ENCODE peak calls at places on chromosomes 12 and 14, in six cellular contexts. H is HepG2, T is H1, X is K562, Y is GM12878, M is GM12891. V is an unnamed sample.

GRCh38 chr14:58560208-58560607 is 77.6 kb upstream of the DACT1 start:
- DNase-seq in H (no peak), T (no peak), X (no peak), Y (no peak), M (no peak), V (no peak)

GRCh38 chr14:99155173-99155777 is 116.7 kb downstream of the BCL11B start:
- DNase-seq in H (no peak), T (no peak), X (no peak), Y (no peak), M (no peak), V (no peak)

GRCh38 chr12:54629925-54630324 is 4.8 kb downstream of the LACRT start:
- DNase-seq in H (no peak), T (no peak), X (no peak), Y (no peak), M (no peak), V (no peak)

GRCh38 chr12:32302218-32302826 is 97.0 kb upstream of the FGD4 start:
- DNase-seq in H (peak), T (no peak), X (peak), Y (peak), M (peak), V (peak)

GRCh38 chr12:57897296-57897974 is 43.9 kb upstream of the ATP23 start:
- DNase-seq in H (no peak), T (no peak), X (no peak), Y (no peak), M (no peak), V (no peak)

GRCh38 chr14:50957296-50957695 is 13.0 kb upstream of the PYGL start:
- DNase-seq in H (no peak), T (no peak), X (no peak), Y (no peak), M (no peak), V (no peak)

GRCh38 chr12:99498756-99499155 is 148.8 kb upstream of the GARIN6 start:
- DNase-seq in H (no peak), T (peak), X (no peak), Y (no peak), M (no peak), V (no peak)

GRCh38 chr12:53328043-53328435 is 6.6 kb upstream of the AAAS start:
- DNase-seq in H (peak), T (no peak), X (peak), Y (no peak), M (no peak), V (no peak)

GRCh38 chr14:91996951-91997371 is 42.9 kb downstream of the TRIP11 start:
- DNase-seq in H (peak), T (no peak), X (peak), Y (no peak), M (no peak), V (no peak)

GRCh38 chr12:45878630-45879255 is 111.6 kb downstream of the SCAF11 start:
- DNase-seq in H (no peak), T (no peak), X (peak), Y (no peak), M (no peak), V (no peak)

GRCh38 chr12:117836999-117837736 is 131.6 kb downstream of the KSR2 start:
- DNase-seq in H (peak), T (peak), X (peak), Y (peak), M (peak), V (peak)

GRCh38 chr14:65792208-65792905 is 379.8 kb downstream of the FUT8 start:
- DNase-seq in H (no peak), T (no peak), X (no peak), Y (no peak), M (no peak), V (no peak)

GRCh38 chr14:103871596-103872480 is 24.5 kb upstream of the PPP1R13B start:
- DNase-seq in H (no peak), T (no peak), X (peak), Y (peak), M (peak), V (peak)

GRCh38 chr14:100782516-100783320 is 43.2 kb upstream of the MEG3 start:
- DNase-seq in H (peak), T (no peak), X (no peak), Y (no peak), M (no peak), V (no peak)

GRCh38 chr12:52546126-52546525 is 6.8 kb downstream of the KRT71 start:
- DNase-seq in H (no peak), T (no peak), X (peak), Y (no peak), M (no peak), V (no peak)

GRCh38 chr14:64800000-64800399 is 79.7 kb downstream of the SPTB start:
- DNase-seq in H (peak), T (no peak), X (no peak), Y (no peak), M (no peak), V (no peak)

GRCh38 chr14:101481557-101481956 is 79.7 kb upstream of the DIO3 start:
- DNase-seq in H (no peak), T (no peak), X (no peak), Y (no peak), M (no peak), V (no peak)

GRCh38 chr12:32671930-32672785 is 6.9 kb upstream of the DNM1L start:
- DNase-seq in H (peak), T (no peak), X (peak), Y (no peak), M (no peak), V (no peak)

GRCh38 chr12:14756331-14757143 is 46.7 kb downstream of the WBP11 start:
- DNase-seq in H (peak), T (no peak), X (peak), Y (no peak), M (no peak), V (no peak)

GRCh38 chr12:52370906-52371608 is 3.8 kb upstream of the KRT85 start:
- DNase-seq in H (no peak), T (no peak), X (no peak), Y (no peak), M (no peak), V (no peak)

GRCh38 chr12:87270894-87271293 is 758.3 kb downstream of the C12orf50 start:
- DNase-seq in H (no peak), T (no peak), X (no peak), Y (no peak), M (no peak), V (no peak)

GRCh38 chr12:29543036-29543435 is 45.5 kb upstream of the OVCH1 start:
- DNase-seq in H (no peak), T (no peak), X (no peak), Y (no peak), M (no peak), V (no peak)

GRCh38 chr14:97458302-97459137 is 661.3 kb downstream of the VRK1 start:
- DNase-seq in H (no peak), T (peak), X (no peak), Y (no peak), M (no peak), V (no peak)

GRCh38 chr12:64681200-64682052 is 71.1 kb downstream of the RASSF3 start:
- DNase-seq in H (no peak), T (no peak), X (no peak), Y (no peak), M (no peak), V (no peak)

GRCh38 chr12:94545937-94546771 is 86.5 kb upstream of the CEP83 start:
- DNase-seq in H (peak), T (peak), X (peak), Y (peak), M (peak), V (peak)

GRCh38 chr14:64504310-64504896 is at the start of gene ZBTB1:
- DNase-seq in H (peak), T (peak), X (peak), Y (no peak), M (peak), V (peak)

GRCh38 chr14:77615231-77616132 is 955 bp downstream of the SPTLC2 start:
- DNase-seq in H (no peak), T (no peak), X (peak), Y (no peak), M (no peak), V (no peak)

GRCh38 chr12:53193953-53194716 is 12.9 kb downstream of the ITGB7 start:
- DNase-seq in H (peak), T (no peak), X (no peak), Y (no peak), M (no peak), V (no peak)

GRCh38 chr12:93805736-93806141 is 128.6 kb downstream of the CRADD start:
- DNase-seq in H (no peak), T (no peak), X (no peak), Y (no peak), M (no peak), V (no peak)

GRCh38 chr12:2662524-2662923 is 132.2 kb upstream of the FKBP4 start:
- DNase-seq in H (no peak), T (no peak), X (no peak), Y (no peak), M (no peak), V (no peak)

GRCh38 chr14:22131749-22132476 is 457.1 kb downstream of the DAD1 start:
- DNase-seq in H (peak), T (no peak), X (peak), Y (no peak), M (no peak), V (no peak)

GRCh38 chr14:106044515-106044914 is 518.1 kb downstream of the TMEM121 start:
- DNase-seq in H (no peak), T (no peak), X (no peak), Y (no peak), M (no peak), V (no peak)

GRCh38 chr12:101039848-101040531 is 170.0 kb downstream of the SLC5A8 start:
- DNase-seq in H (no peak), T (no peak), X (no peak), Y (no peak), M (no peak), V (no peak)

GRCh38 chr14:36604757-36605505 is 22.5 kb upstream of the NKX2-8 start:
- DNase-seq in H (peak), T (no peak), X (peak), Y (no peak), M (no peak), V (peak)

GRCh38 chr12:122422769-122423257 is 344 bp upstream of the CLIP1 start:
- DNase-seq in H (peak), T (no peak), X (peak), Y (no peak), M (no peak), V (no peak)

GRCh38 chr12:122423258-122424165 is 1.0 kb upstream of the CLIP1 start:
- DNase-seq in H (peak), T (no peak), X (peak), Y (no peak), M (no peak), V (no peak)

GRCh38 chr12:122421815-122422737 is at the start of gene CLIP1:
- DNase-seq in H (peak), T (no peak), X (peak), Y (no peak), M (peak), V (peak)

GRCh38 chr12:122421263-122421814 is 1.1 kb downstream of the CLIP1 start:
- DNase-seq in H (peak), T (no peak), X (peak), Y (no peak), M (no peak), V (no peak)

DNA sequence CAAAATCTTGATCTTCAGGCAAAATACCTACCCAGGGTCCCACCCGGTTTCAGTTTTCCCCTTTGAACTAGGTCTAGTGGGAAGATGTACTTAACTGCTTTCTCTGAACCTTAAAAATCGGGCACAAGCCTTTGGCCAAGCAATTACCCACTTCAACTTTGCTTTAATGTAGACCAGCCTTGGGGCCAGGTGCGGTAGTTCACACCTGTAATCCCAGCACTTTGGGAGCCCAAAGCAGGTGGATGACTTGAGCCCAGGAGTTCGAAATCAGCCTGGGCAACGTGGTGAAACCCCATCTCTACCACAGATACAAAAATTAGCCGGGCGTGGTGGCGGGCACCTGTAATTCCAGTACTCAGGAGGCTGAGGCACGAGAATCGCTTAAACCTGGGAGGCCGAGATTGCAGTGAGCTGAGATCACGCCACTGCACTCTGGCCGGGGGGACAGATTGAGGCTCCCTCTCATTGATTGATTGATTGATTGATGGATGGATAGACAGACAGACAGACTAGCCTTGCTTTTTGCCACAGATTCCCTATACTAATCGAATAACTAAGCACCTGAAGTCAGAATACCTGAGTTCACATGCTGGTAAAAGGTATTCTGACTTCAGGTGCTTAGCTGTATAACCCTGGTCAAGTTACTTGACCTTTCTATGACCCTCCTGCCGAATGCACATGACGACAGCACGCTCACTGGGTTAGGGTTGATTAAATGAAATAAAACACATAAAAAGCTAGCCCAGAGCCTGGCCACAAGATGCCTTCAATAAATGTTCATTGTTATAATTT is 1.8 kb downstream of the CLIP1 start:
- DNase-seq in H (no peak), T (no peak), X (no peak), Y (no peak), M (no peak), V (no peak)
- TF ChIP-seq TAF1 in H (no peak), T (no peak), X (no peak), Y (no peak), M (no peak), V (no peak)

DNA sequence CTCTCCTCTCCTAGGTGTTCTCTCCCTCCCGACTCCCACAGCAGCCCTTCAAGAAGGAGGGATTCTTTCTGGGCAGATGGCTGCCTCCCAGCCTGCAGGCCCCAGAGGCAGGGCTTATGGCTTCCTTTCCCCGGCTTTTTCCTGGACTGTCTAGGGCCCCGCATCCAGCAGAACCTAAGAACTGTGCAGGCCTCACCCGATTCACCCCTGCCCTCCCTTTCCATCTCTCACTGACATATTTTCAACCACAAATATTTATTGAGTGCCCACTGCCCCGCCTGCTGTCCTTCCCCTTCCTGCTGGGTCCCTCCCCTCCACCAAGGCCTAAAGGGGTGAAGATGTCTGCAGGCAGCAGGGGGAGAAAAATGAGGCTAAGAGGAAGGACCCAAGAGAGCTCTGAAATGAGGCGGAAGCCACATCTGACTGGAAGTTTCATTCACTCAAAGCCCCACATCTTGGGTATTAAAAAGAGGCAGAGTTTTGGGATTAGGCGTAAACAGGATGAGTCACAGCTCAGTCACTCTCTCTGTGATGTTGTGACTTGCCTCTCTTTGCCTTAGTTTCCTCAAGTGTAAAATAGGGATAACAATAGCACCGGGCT is 2.9 kb downstream of the SCNN1A start:
- DNase-seq in H (peak), T (no peak), X (no peak), Y (no peak), M (no peak), V (no peak)
- TF ChIP-seq POLR2A in H (peak), T (no peak), X (no peak), Y (no peak), M (no peak), V (no peak)

GRCh38 chr14:72024043-72024407 is 91.8 kb downstream of the RGS6 start:
- DNase-seq in H (peak), T (peak), X (peak), Y (peak), M (peak), V (no peak)
- TF ChIP-seq TAF1 in H (no peak), T (no peak), X (no peak), Y (no peak), M (no peak), V (no peak)

GRCh38 chr12:12715459-12716150 is 1.6 kb upstream of the CDKN1B start:
- DNase-seq in H (no peak), T (no peak), X (peak), Y (no peak), M (no peak), V (no peak)

GRCh38 chr12:12718382-12718761 is 1.2 kb downstream of the CDKN1B start:
- DNase-seq in H (no peak), T (no peak), X (no peak), Y (no peak), M (no peak), V (no peak)

GRCh38 chr12:12716151-12716844 is 870 bp upstream of the CDKN1B start:
- DNase-seq in H (peak), T (no peak), X (no peak), Y (no peak), M (no peak), V (no peak)

GRCh38 chr12:12717586-12718381 is 616 bp downstream of the CDKN1B start:
- DNase-seq in H (no peak), T (no peak), X (peak), Y (no peak), M (no peak), V (no peak)

DNA sequence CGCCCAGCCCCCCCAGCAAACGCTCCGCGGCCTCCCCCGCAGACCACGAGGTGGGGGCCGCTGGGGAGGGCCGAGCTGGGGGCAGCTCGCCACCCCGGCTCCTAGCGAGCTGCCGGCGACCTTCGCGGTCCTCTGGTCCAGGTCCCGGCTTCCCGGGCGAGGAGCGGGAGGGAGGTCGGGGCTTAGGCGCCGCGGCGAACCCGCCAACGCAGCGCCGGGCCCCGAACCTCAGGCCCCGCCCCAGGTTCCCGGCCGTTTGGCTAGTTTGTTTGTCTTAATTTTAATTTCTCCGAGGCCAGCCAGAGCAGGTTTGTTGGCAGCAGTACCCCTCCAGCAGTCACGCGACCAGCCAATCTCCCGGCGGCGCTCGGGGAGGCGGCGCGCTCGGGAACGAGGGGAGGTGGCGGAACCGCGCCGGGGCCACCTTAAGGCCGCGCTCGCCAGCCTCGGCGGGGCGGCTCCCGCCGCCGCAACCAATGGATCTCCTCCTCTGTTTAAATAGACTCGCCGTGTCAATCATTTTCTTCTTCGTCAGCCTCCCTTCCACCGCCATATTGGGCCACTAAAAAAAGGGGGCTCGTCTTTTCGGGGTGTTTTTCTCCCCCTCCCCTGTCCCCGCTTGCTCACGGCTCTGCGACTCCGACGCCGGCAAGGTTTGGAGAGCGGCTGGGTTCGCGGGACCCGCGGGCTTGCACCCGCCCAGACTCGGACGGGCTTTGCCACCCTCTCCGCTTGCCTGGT is at the start of gene CDKN1B:
- DNase-seq in H (peak), T (no peak), X (peak), Y (peak), M (peak), V (peak)
- TF ChIP-seq POLR2A in H (peak), T (peak), X (peak), Y (peak), M (peak), V (peak)

GRCh38 chr12:28253175-28253641 is 63.0 kb downstream of the CCDC91 start:
- DNase-seq in H (no peak), T (no peak), X (no peak), Y (peak), M (no peak), V (no peak)
- TF ChIP-seq TAF1 in H (no peak), T (no peak), X (no peak), Y (no peak), M (no peak), V (no peak)

GRCh38 chr12:106956048-106956935 is 585 bp downstream of the TMEM263 start:
- DNase-seq in H (peak), T (peak), X (peak), Y (peak), M (peak), V (peak)
- TF ChIP-seq POLR2A in H (peak), T (no peak), X (peak), Y (peak), M (no peak), V (no peak)

GRCh38 chr12:115137812-115138521 is 454.0 kb upstream of the TBX3 start:
- DNase-seq in H (no peak), T (no peak), X (peak), Y (no peak), M (no peak), V (no peak)

GRCh38 chr12:115132145-115132544 is 448.2 kb upstream of the TBX3 start:
- DNase-seq in H (no peak), T (no peak), X (no peak), Y (no peak), M (no peak), V (no peak)

GRCh38 chr12:115134298-115134697 is 450.3 kb upstream of the TBX3 start:
- DNase-seq in H (no peak), T (no peak), X (no peak), Y (no peak), M (no peak), V (no peak)

GRCh38 chr12:115132906-115133305 is 448.9 kb upstream of the TBX3 start:
- DNase-seq in H (no peak), T (no peak), X (no peak), Y (no peak), M (no peak), V (no peak)

DNA sequence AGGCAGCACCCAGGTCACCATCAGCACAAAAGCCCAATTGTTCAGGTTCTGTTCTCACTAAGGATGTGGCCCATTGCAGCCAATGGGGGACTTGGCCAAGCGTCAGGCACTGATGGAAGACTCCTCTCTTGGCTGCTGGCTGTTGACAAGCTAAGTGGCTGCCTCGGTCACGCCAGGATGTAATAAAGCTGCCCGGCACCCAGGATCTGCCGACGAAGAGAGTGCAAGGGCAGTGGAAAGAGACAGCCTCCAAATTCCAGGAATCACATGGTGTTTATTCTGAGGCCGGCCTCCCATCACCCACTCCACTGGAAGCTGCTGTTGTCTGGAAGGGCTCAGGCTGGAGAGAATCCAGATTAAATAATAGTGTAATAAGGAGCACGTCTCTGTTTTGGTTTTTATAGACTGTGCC is 451.8 kb upstream of the TBX3 start:
- DNase-seq in H (no peak), T (no peak), X (no peak), Y (no peak), M (no peak), V (no peak)
- TF ChIP-seq TAF1 in H (no peak), T (no peak), X (no peak), Y (no peak), M (no peak), V (no peak)

V was measured in GM12892.